ENCODE peak calls at places on chromosomes 16 and 17, in five cellular contexts. X is esophagus squamous epithelium, L is A172, P is AG10803, R is GM03348. M is an unnamed sample.

GRCh38 chr17:61475726-61476125 is 23.5 kb downstream of the TBX4 start:
- DNase-seq in P (peak), L (peak), X (no peak), R (peak), M (no peak)

GRCh38 chr17:48556534-48557401 is 11.9 kb upstream of the HOXB2 start:
- DNase-seq in R (no peak), L (no peak), P (no peak), X (no peak), M (no peak)

GRCh38 chr16:87276091-87276561 is 41.1 kb downstream of the C16orf95 start:
- DNase-seq in L (no peak), P (no peak), X (no peak), R (no peak), M (no peak)

GRCh38 chr16:30567991-30568638 is 3.4 kb downstream of the ZNF688 start:
- DNase-seq in L (peak), X (no peak), P (peak), R (no peak), M (peak)

GRCh38 chr16:68235882-68236803 is at the start of gene ESRP2:
- DNase-seq in R (no peak), P (no peak), L (no peak), X (no peak), M (no peak)

GRCh38 chr17:56159764-56160394 is 6.6 kb downstream of the ANKFN1 start:
- DNase-seq in P (no peak), R (no peak), L (no peak), X (no peak), M (no peak)

GRCh38 chr16:71594000-71594646 is 17.2 kb upstream of the TAT start:
- DNase-seq in P (no peak), X (no peak), L (no peak), R (no peak), M (no peak)

GRCh38 chr17:57448288-57449283 is 192.3 kb downstream of the MSI2 start:
- DNase-seq in P (no peak), X (no peak), R (no peak), L (no peak), M (no peak)

GRCh38 chr16:26801628-26802027 is 265.1 kb upstream of the C16orf82 start:
- DNase-seq in X (no peak), P (no peak), L (no peak), R (no peak), M (no peak)

GRCh38 chr16:81405702-81406113 is 38.9 kb upstream of the CMIP start:
- DNase-seq in P (peak), X (no peak), R (peak), L (peak), M (no peak)

GRCh38 chr16:85583491-85584181 is 29.5 kb upstream of the GSE1 start:
- DNase-seq in R (peak), L (no peak), P (peak), X (no peak), M (no peak)

GRCh38 chr16:80997139-80997798 is 9.4 kb downstream of the CMC2 start:
- DNase-seq in P (peak), R (peak), L (no peak), X (no peak), M (no peak)

GRCh38 chr17:68239967-68240366 is 7.9 kb upstream of the AMZ2 start:
- DNase-seq in X (no peak), L (no peak), P (no peak), R (no peak), M (no peak)